ENCODE peak calls at places on chromosomes 4 and X, in ten cellular contexts. H is fibroblast of lung; V is activated CD4-positive, alpha-beta T cell treated with anti-CD3 and anti-CD28 coated beads, Interleukin-2, amount 10 ng/mL, durations not matched to agents 7 days and 5 days; M is C1 segment of cervical spinal cord; S is gastrocnemius medialis; E is uterus; K is mucosa of descending colon; J is cardiac septum; P is myocyte; N is T-helper 9 cell. Q is an unnamed sample.

GRCh38 chr4:26065833-26066232 is 151.8 kb downstream of the SMIM20 start:
- DNase-seq in H (peak; percentile 39), V (no peak), M (no peak), S (no peak), E (no peak), K (no peak), J (no peak), P (no peak), N (no peak), Q (no peak)

GRCh38 chrX:55742649-55743048 is 25.1 kb downstream of the RRAGB start:
- DNase-seq in H (no peak), V (no peak), M (no peak), S (no peak), E (no peak), K (no peak), J (no peak), P (no peak), N (no peak), Q (no peak)

GRCh38 chrX:149938427-149939270 is at the start of gene EOLA2:
- DNase-seq in H (peak; percentile 99), V (peak; percentile 93), M (peak; percentile 85), S (peak; percentile 92), E (peak; percentile 93), K (peak; percentile 95), J (peak; percentile 97), P (peak; percentile 96), N (peak; percentile 83), Q (peak; percentile 97)

GRCh38 chrX:9662148-9662547 is 103.5 kb downstream of the GPR143 start:
- DNase-seq in H (no peak), V (no peak), M (no peak), S (no peak), E (no peak), K (no peak), J (no peak), P (no peak), N (no peak), Q (no peak)

GRCh38 chr4:15006416-15007024 is 4.2 kb downstream of the CPEB2 start:
- DNase-seq in H (peak; percentile 60), V (no peak), M (no peak), S (no peak), E (no peak), K (no peak), J (no peak), P (peak; percentile 35), N (no peak), Q (peak; percentile 42)

GRCh38 chr4:1896658-1896991 is 25.4 kb downstream of the NSD2 start:
- DNase-seq in H (no peak), V (no peak), M (no peak), S (no peak), E (no peak), K (no peak), J (no peak), P (no peak), N (no peak), Q (no peak)

GRCh38 chrX:14673764-14674163 is 144.4 kb downstream of the GLRA2 start:
- DNase-seq in H (peak; percentile 91), V (no peak), M (no peak), S (no peak), E (no peak), K (peak; percentile 16), J (no peak), P (peak; percentile 31), N (no peak), Q (peak; percentile 7)

GRCh38 chr4:23504094-23504493 is 385.8 kb downstream of the PPARGC1A start:
- DNase-seq in H (no peak), V (no peak), M (no peak), S (no peak), E (no peak), K (no peak), J (no peak), P (no peak), N (no peak), Q (no peak)

GRCh38 chr4:8076023-8076422 is 82.6 kb downstream of the ABLIM2 start:
- DNase-seq in H (no peak), V (no peak), M (no peak), S (no peak), E (no peak), K (no peak), J (no peak), P (no peak), N (no peak), Q (no peak)

GRCh38 chrX:34563809-34564208 is 93.3 kb downstream of the TMEM47 start:
- DNase-seq in H (no peak), V (no peak), M (no peak), S (no peak), E (no peak), K (no peak), J (no peak), P (no peak), N (no peak), Q (no peak)

GRCh38 chr4:182188622-182189021 is 54.6 kb upstream of the TENM3 start:
- DNase-seq in H (peak; percentile 77), V (no peak), M (no peak), S (no peak), E (no peak), K (no peak), J (no peak), P (peak; percentile 77), N (no peak), Q (no peak)

GRCh38 chr4:173761938-173762337 is 231.9 kb upstream of the HAND2 start:
- DNase-seq in H (no peak), V (no peak), M (no peak), S (no peak), E (no peak), K (no peak), J (no peak), P (no peak), N (no peak), Q (no peak)

GRCh38 chr4:92606227-92606626 is 302.5 kb downstream of the GRID2 start:
- DNase-seq in H (no peak), V (no peak), M (no peak), S (no peak), E (no peak), K (no peak), J (no peak), P (no peak), N (no peak), Q (no peak)

GRCh38 chr4:152032722-152033131 is 271.9 kb upstream of the GATB start:
- DNase-seq in H (peak; percentile 38), V (no peak), M (no peak), S (peak; percentile 11), E (no peak), K (no peak), J (no peak), P (peak; percentile 12), N (no peak), Q (no peak)